ENCODE peak calls at places on chromosomes 13 and 19, in six cellular contexts. P is pancreas; K is GM12865; M is ovary; W is CD4-positive, alpha-beta T cell; L is fibroblast of lung. Q is an unnamed sample.

GRCh38 chr19:32692727-32693061 is 1.1 kb downstream of the NUDT19 start:
- DNase-seq in P (no peak), K (peak; percentile 37), M (no peak), W (no peak), L (no peak), Q (no peak)

GRCh38 chr13:95087746-95088305 is 213.4 kb downstream of the ABCC4 start:
- DNase-seq in P (no peak), K (no peak), M (no peak), W (no peak), L (peak; percentile 81), Q (no peak)

GRCh38 chr19:1491849-1492170 is 829 bp downstream of the REEP6 start:
- DNase-seq in P (no peak), K (no peak), M (no peak), W (no peak), L (no peak), Q (no peak)

GRCh38 chr13:23579886-23580706 is 9.9 kb downstream of the TNFRSF19 start:
- DNase-seq in P (no peak), K (peak; percentile 45), M (no peak), W (no peak), L (no peak), Q (no peak)

GRCh38 chr13:105007166-105007808 is 1528.2 kb downstream of the EFNB2 start:
- DNase-seq in P (no peak), K (no peak), M (no peak), W (no peak), L (no peak), Q (no peak)

GRCh38 chr13:40096357-40096911 is 441.0 kb downstream of the COG6 start:
- DNase-seq in P (no peak), K (no peak), M (no peak), W (peak; percentile 35), L (no peak), Q (no peak)

GRCh38 chr19:56136362-56136761 is 4.7 kb upstream of the ZNF444 start:
- DNase-seq in P (no peak), K (no peak), M (no peak), W (no peak), L (no peak), Q (no peak)

GRCh38 chr13:25276748-25277147 is 10.5 kb downstream of the MTMR6 start:
- DNase-seq in P (no peak), K (peak; percentile 15), M (no peak), W (no peak), L (peak; percentile 49), Q (no peak)

GRCh38 chr19:658916-659839 is 3.8 kb downstream of the RNF126 start:
- DNase-seq in P (no peak), K (peak; percentile 75), M (no peak), W (peak; percentile 40), L (peak; percentile 67), Q (no peak)

GRCh38 chr13:43787998-43788397 is 1.2 kb upstream of the ENOX1 start:
- DNase-seq in P (no peak), K (peak; percentile 61), M (no peak), W (no peak), L (peak; percentile 39), Q (no peak)

GRCh38 chr13:23175920-23176319 is 4.9 kb upstream of the SGCG start:
- DNase-seq in P (no peak), K (no peak), M (no peak), W (no peak), L (no peak), Q (no peak)

GRCh38 chr13:62040806-62041205 is 625.2 kb upstream of the PCDH20 start:
- DNase-seq in P (no peak), K (no peak), M (no peak), W (no peak), L (no peak), Q (no peak)

GRCh38 chr13:80113714-80114454 is 227.0 kb downstream of the SPRY2 start:
- DNase-seq in P (no peak), K (no peak), M (no peak), W (no peak), L (no peak), Q (no peak)

GRCh38 chr13:50950808-50951207 is 41.2 kb downstream of the RNASEH2B start:
- DNase-seq in P (no peak), K (no peak), M (no peak), W (no peak), L (peak; percentile 38), Q (no peak)

GRCh38 chr13:23443878-23444277 is 10.4 kb upstream of the SACS start:
- DNase-seq in P (no peak), K (no peak), M (no peak), W (no peak), L (no peak), Q (no peak)

GRCh38 chr19:2542341-2543069 is 66.6 kb downstream of the GADD45B start:
- DNase-seq in P (no peak), K (peak; percentile 56), M (no peak), W (no peak), L (peak; percentile 51), Q (no peak)

GRCh38 chr19:8530061-8530679 is 16.2 kb upstream of the ZNF414 start:
- DNase-seq in P (no peak), K (no peak), M (peak; percentile 32), W (no peak), L (no peak), Q (no peak)

GRCh38 chr13:77894743-77895142 is 23.9 kb downstream of the EDNRB start:
- DNase-seq in P (no peak), K (no peak), M (no peak), W (no peak), L (no peak), Q (no peak)

GRCh38 chr19:53531457-53531856 is 6.5 kb upstream of the ZNF331 start:
- DNase-seq in P (no peak), K (no peak), M (no peak), W (no peak), L (no peak), Q (no peak)

GRCh38 chr13:50124536-50125305 is 109.5 kb downstream of the KCNRG start:
- DNase-seq in P (peak; percentile 98), K (peak; percentile 38), M (peak; percentile 94), W (peak; percentile 95), L (peak; percentile 97), Q (no peak)

GRCh38 chr19:12047868-12048267 is 4.9 kb downstream of the ZNF878 start:
- DNase-seq in P (no peak), K (no peak), M (no peak), W (no peak), L (no peak), Q (no peak)

GRCh38 chr13:33931397-33931987 is 113.5 kb downstream of the RFC3 start:
- DNase-seq in P (no peak), K (peak; percentile 66), M (no peak), W (no peak), L (peak; percentile 56), Q (no peak)

GRCh38 chr13:29754486-29754806 is 96.0 kb downstream of the UBL3 start:
- DNase-seq in P (no peak), K (no peak), M (no peak), W (no peak), L (peak; percentile 73), Q (no peak)

GRCh38 chr13:34003712-34004111 is 185.8 kb downstream of the RFC3 start:
- DNase-seq in P (no peak), K (no peak), M (no peak), W (no peak), L (no peak), Q (no peak)

GRCh38 chr13:107192289-107192688 is 624.4 kb upstream of the ARGLU1 start:
- DNase-seq in P (no peak), K (no peak), M (no peak), W (no peak), L (peak; percentile 60), Q (no peak)

GRCh38 chr19:6587998-6588507 is 2.9 kb downstream of the CD70 start:
- DNase-seq in P (no peak), K (peak; percentile 76), M (no peak), W (no peak), L (no peak), Q (no peak)

GRCh38 chr19:54523403-54523802 is 20.8 kb downstream of the LAIR2 start:
- DNase-seq in P (no peak), K (peak; percentile 75), M (no peak), W (no peak), L (peak; percentile 4), Q (no peak)

GRCh38 chr13:76875256-76875655 is 10.9 kb downstream of the KCTD12 start:
- DNase-seq in P (no peak), K (no peak), M (no peak), W (no peak), L (no peak), Q (no peak)

GRCh38 chr13:71522976-71523517 is 344.0 kb downstream of the DACH1 start:
- DNase-seq in P (no peak), K (no peak), M (no peak), W (no peak), L (no peak), Q (no peak)

GRCh38 chr13:38730332-38730731 is 43.5 kb downstream of the FREM2 start:
- DNase-seq in P (no peak), K (no peak), M (no peak), W (no peak), L (no peak), Q (no peak)

GRCh38 chr19:46748325-46749109 is 2.3 kb upstream of the STRN4 start:
- DNase-seq in P (no peak), K (peak; percentile 81), M (peak; percentile 65), W (peak; percentile 64), L (peak; percentile 41), Q (no peak)

GRCh38 chr19:30669329-30670010 is 297.3 kb downstream of the ZNF536 start:
- DNase-seq in P (peak; percentile 25), K (peak; percentile 37), M (peak; percentile 88), W (peak; percentile 28), L (peak; percentile 13), Q (no peak)
- TF ChIP-seq CTCF in P (peak; percentile 71), K (peak; percentile 70), M (peak; percentile 72), W (peak; percentile 68), L (peak; percentile 75), Q (peak; percentile 77)

DNA sequence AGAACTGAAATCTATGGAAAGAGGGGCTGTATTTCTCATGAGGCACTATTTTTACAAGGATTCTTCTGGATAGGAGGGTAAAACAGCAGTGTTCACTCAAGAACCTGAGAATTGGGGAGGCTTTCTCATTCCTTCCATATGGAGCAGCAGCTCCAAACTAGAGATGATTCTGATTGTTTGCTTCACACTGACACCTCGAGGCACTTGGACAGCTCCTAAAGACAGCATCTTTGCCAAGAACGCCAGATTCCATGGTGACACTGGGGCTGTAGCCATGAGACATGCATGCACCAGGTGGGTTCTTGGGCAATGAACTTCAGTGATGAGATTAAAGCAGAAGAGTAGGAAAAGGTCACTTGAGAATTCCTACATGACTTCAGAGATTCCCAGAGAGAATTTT is 361.5 kb upstream of the HTR2A start:
- DNase-seq in P (no peak), K (no peak), M (no peak), W (no peak), L (no peak), Q (no peak)
- TF ChIP-seq CTCF in P (no peak), K (no peak), M (no peak), W (no peak), L (no peak), Q (no peak)

DNA sequence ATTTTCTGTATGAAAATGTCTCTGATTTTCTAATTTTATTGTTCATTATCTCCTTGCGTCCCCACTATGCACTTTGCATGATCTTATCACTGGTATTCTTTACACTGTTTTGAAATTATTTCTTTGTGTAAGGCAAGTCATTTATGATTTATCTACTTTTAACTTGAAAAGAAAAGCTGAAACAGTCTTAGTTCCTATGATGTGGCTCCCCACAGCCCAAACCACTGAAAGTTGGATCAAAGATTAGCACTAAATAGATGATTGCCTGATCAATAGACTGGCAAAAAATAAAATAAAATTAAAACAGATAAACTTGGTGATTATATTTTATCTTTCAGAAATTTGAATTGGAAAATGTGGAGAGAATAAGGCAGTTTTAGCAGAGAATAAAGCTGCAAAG is 1101.9 kb downstream of the PCDH9 start:
- DNase-seq in P (no peak), K (no peak), M (no peak), W (no peak), L (no peak), Q (no peak)
- TF ChIP-seq CTCF in P (no peak), K (no peak), M (no peak), W (no peak), L (no peak), Q (no peak)

GRCh38 chr19:10861118-10861651 is 10.2 kb upstream of the CARM1 start:
- DNase-seq in P (no peak), K (peak; percentile 66), M (no peak), W (no peak), L (no peak), Q (no peak)
- TF ChIP-seq CTCF in P (no peak), K (peak; percentile 62), M (no peak), W (peak; percentile 53), L (peak; percentile 27), Q (peak; percentile 56)

Q was measured in AG04450.